ENCODE peak calls at places on chromosomes 11 and 22, in eight cellular contexts. One of them, this sample, is unnamed.

GRCh38 chr11:61172353-61172752 is 11.1 kb upstream of the VPS37C start:
- DNase-seq in cardiac muscle cell: no peak
- DNase-seq in testis: no peak
- DNase-seq in IMR-90: no peak
- DNase-seq in right lobe of liver: no peak
- DNase-seq in fibroblast of lung: no peak
- DNase-seq in A549: no peak
- DNase-seq in brain microvascular endothelial cell: no peak
- DNase-seq in this sample: no peak

GRCh38 chr11:134642206-134642605 is 230.2 kb upstream of the B3GAT1 start:
- DNase-seq in testis: no peak
- DNase-seq in IMR-90: no peak
- DNase-seq in cardiac muscle cell: no peak
- DNase-seq in brain microvascular endothelial cell: no peak
- DNase-seq in right lobe of liver: no peak
- DNase-seq in A549: no peak
- DNase-seq in fibroblast of lung: no peak
- DNase-seq in this sample: no peak

GRCh38 chr22:37896181-37896592 is 9.9 kb upstream of the MICALL1 start:
- DNase-seq in cardiac muscle cell: peak; percentile 51
- DNase-seq in fibroblast of lung: no peak
- DNase-seq in right lobe of liver: no peak
- DNase-seq in brain microvascular endothelial cell: no peak
- DNase-seq in A549: no peak
- DNase-seq in testis: no peak
- DNase-seq in IMR-90: peak; percentile 33
- DNase-seq in this sample: peak; percentile 84

GRCh38 chr11:88329563-88330250 is 7.8 kb downstream of the CTSC start:
- DNase-seq in fibroblast of lung: no peak
- DNase-seq in testis: no peak
- DNase-seq in A549: no peak
- DNase-seq in brain microvascular endothelial cell: no peak
- DNase-seq in cardiac muscle cell: no peak
- DNase-seq in IMR-90: no peak
- DNase-seq in right lobe of liver: no peak
- DNase-seq in this sample: no peak

GRCh38 chr22:35684270-35684700 is 33.4 kb upstream of the APOL5 start:
- DNase-seq in A549: peak; percentile 25
- DNase-seq in right lobe of liver: no peak
- DNase-seq in IMR-90: peak; percentile 38
- DNase-seq in cardiac muscle cell: peak; percentile 79
- DNase-seq in brain microvascular endothelial cell: peak; percentile 60
- DNase-seq in fibroblast of lung: peak; percentile 81
- DNase-seq in testis: peak; percentile 21
- DNase-seq in this sample: no peak

GRCh38 chr11:10413268-10413667 is 41.8 kb upstream of the AMPD3 start:
- DNase-seq in right lobe of liver: no peak
- DNase-seq in testis: peak; percentile 58
- DNase-seq in fibroblast of lung: peak; percentile 26
- DNase-seq in brain microvascular endothelial cell: peak; percentile 36
- DNase-seq in cardiac muscle cell: peak; percentile 26
- DNase-seq in IMR-90: peak; percentile 22
- DNase-seq in A549: peak; percentile 62
- DNase-seq in this sample: no peak

GRCh38 chr11:111336582-111337256 is 38.4 kb downstream of the POU2AF3 start:
- DNase-seq in right lobe of liver: peak; percentile 63
- DNase-seq in A549: no peak
- DNase-seq in IMR-90: peak; percentile 61
- DNase-seq in fibroblast of lung: peak; percentile 84
- DNase-seq in cardiac muscle cell: peak; percentile 95
- DNase-seq in brain microvascular endothelial cell: no peak
- DNase-seq in testis: no peak
- DNase-seq in this sample: no peak

GRCh38 chr11:29293825-29294224 is 723.0 kb downstream of the KCNA4 start:
- DNase-seq in IMR-90: peak; percentile 94
- DNase-seq in right lobe of liver: no peak
- DNase-seq in brain microvascular endothelial cell: peak; percentile 81
- DNase-seq in cardiac muscle cell: peak; percentile 61
- DNase-seq in A549: peak; percentile 70
- DNase-seq in fibroblast of lung: peak; percentile 72
- DNase-seq in testis: no peak
- DNase-seq in this sample: peak; percentile 29

GRCh38 chr11:106152013-106152412 is 74.6 kb downstream of the AASDHPPT start:
- DNase-seq in IMR-90: peak; percentile 17
- DNase-seq in right lobe of liver: no peak
- DNase-seq in cardiac muscle cell: peak; percentile 57
- DNase-seq in brain microvascular endothelial cell: peak; percentile 6
- DNase-seq in testis: no peak
- DNase-seq in fibroblast of lung: peak; percentile 7
- DNase-seq in A549: no peak
- DNase-seq in this sample: peak; percentile 34

GRCh38 chr22:29039148-29039547 is 22.5 kb downstream of the C22orf31 start:
- DNase-seq in testis: no peak
- DNase-seq in A549: no peak
- DNase-seq in cardiac muscle cell: no peak
- DNase-seq in fibroblast of lung: no peak
- DNase-seq in right lobe of liver: no peak
- DNase-seq in IMR-90: no peak
- DNase-seq in brain microvascular endothelial cell: no peak
- DNase-seq in this sample: no peak

GRCh38 chr11:118200901-118201680 is 23.7 kb downstream of the JAML start:
- DNase-seq in testis: no peak
- DNase-seq in A549: no peak
- DNase-seq in cardiac muscle cell: no peak
- DNase-seq in brain microvascular endothelial cell: no peak
- DNase-seq in IMR-90: no peak
- DNase-seq in fibroblast of lung: no peak
- DNase-seq in right lobe of liver: no peak
- DNase-seq in this sample: no peak

GRCh38 chr11:12556788-12557384 is 117.3 kb upstream of the TEAD1 start:
- DNase-seq in cardiac muscle cell: peak; percentile 98
- DNase-seq in brain microvascular endothelial cell: peak; percentile 81
- DNase-seq in A549: peak; percentile 80
- DNase-seq in testis: peak; percentile 76
- DNase-seq in right lobe of liver: peak; percentile 53
- DNase-seq in fibroblast of lung: peak; percentile 97
- DNase-seq in IMR-90: peak; percentile 96
- DNase-seq in this sample: peak; percentile 82

GRCh38 chr11:64643258-64643881 is 52.4 kb downstream of the SLC22A12 start:
- DNase-seq in A549: no peak
- DNase-seq in brain microvascular endothelial cell: no peak
- DNase-seq in right lobe of liver: no peak
- DNase-seq in testis: peak; percentile 61
- DNase-seq in cardiac muscle cell: peak; percentile 28
- DNase-seq in fibroblast of lung: no peak
- DNase-seq in IMR-90: no peak
- DNase-seq in this sample: no peak

GRCh38 chr11:134515081-134515960 is 103.3 kb upstream of the B3GAT1 start:
- DNase-seq in testis: no peak
- DNase-seq in A549: no peak
- DNase-seq in brain microvascular endothelial cell: no peak
- DNase-seq in IMR-90: no peak
- DNase-seq in fibroblast of lung: no peak
- DNase-seq in right lobe of liver: peak; percentile 26
- DNase-seq in cardiac muscle cell: no peak
- DNase-seq in this sample: no peak

GRCh38 chr11:79440451-79441158 is at the start of gene TENM4:
- DNase-seq in testis: peak; percentile 80
- DNase-seq in IMR-90: peak; percentile 92
- DNase-seq in right lobe of liver: no peak
- DNase-seq in A549: peak; percentile 28
- DNase-seq in brain microvascular endothelial cell: no peak
- DNase-seq in cardiac muscle cell: peak; percentile 73
- DNase-seq in fibroblast of lung: peak; percentile 96
- DNase-seq in this sample: peak; percentile 55
- H3K27ac ChIP-seq in testis: peak within 1 kb of the TSS; percentile 2
- H3K27ac ChIP-seq in IMR-90: peak within 1 kb of the TSS; percentile 77
- H3K27ac ChIP-seq in right lobe of liver: no peak within 1 kb of the TSS
- H3K27ac ChIP-seq in A549: no peak within 1 kb of the TSS
- H3K27ac ChIP-seq in brain microvascular endothelial cell: no peak within 1 kb of the TSS
- H3K27ac ChIP-seq in cardiac muscle cell: peak within 1 kb of the TSS; percentile 38
- H3K27ac ChIP-seq in fibroblast of lung: peak within 1 kb of the TSS; percentile 91
- H3K27ac ChIP-seq in this sample: peak within 1 kb of the TSS; percentile 99

GRCh38 chr22:40768187-40768586 is 51.0 kb downstream of the SLC25A17 start:
- DNase-seq in testis: no peak
- DNase-seq in right lobe of liver: no peak
- DNase-seq in brain microvascular endothelial cell: no peak
- DNase-seq in cardiac muscle cell: no peak
- DNase-seq in fibroblast of lung: no peak
- DNase-seq in A549: no peak
- DNase-seq in IMR-90: no peak
- DNase-seq in this sample: no peak

GRCh38 chr22:40764743-40765441 is 54.3 kb downstream of the SLC25A17 start:
- DNase-seq in testis: no peak
- DNase-seq in IMR-90: no peak
- DNase-seq in fibroblast of lung: no peak
- DNase-seq in brain microvascular endothelial cell: no peak
- DNase-seq in cardiac muscle cell: no peak
- DNase-seq in right lobe of liver: no peak
- DNase-seq in A549: no peak
- DNase-seq in this sample: no peak

GRCh38 chr22:40766956-40767355 is 52.2 kb downstream of the SLC25A17 start:
- DNase-seq in brain microvascular endothelial cell: no peak
- DNase-seq in A549: no peak
- DNase-seq in testis: no peak
- DNase-seq in right lobe of liver: no peak
- DNase-seq in cardiac muscle cell: no peak
- DNase-seq in IMR-90: no peak
- DNase-seq in fibroblast of lung: no peak
- DNase-seq in this sample: no peak

DNA sequence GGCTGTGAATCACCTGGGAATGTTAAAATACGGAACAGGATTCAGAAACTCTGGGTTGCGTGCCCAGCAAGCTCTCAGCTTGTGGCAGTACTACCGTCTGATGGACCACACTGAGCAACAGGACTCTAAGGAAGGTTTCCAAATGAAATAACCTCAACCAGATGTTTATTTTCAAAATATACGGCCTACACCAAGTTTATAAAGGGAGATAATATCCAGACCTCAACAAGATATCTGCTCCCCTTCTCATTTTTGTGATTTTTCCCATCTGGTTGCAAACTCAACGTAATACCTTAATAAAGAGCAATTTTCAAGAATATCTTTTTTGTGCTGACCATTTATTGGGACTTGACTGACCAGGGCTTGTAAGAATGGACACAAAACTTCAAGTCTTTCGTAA is 49.4 kb downstream of the SLC25A17 start:
- DNase-seq in cardiac muscle cell: no peak
- DNase-seq in testis: no peak
- DNase-seq in IMR-90: no peak
- DNase-seq in right lobe of liver: no peak
- DNase-seq in brain microvascular endothelial cell: no peak
- DNase-seq in fibroblast of lung: no peak
- DNase-seq in A549: no peak
- DNase-seq in this sample: no peak
- TF ChIP-seq CTCF in cardiac muscle cell: no peak
- TF ChIP-seq CTCF in testis: no peak
- TF ChIP-seq CTCF in IMR-90: no peak
- TF ChIP-seq CTCF in right lobe of liver: no peak
- TF ChIP-seq CTCF in brain microvascular endothelial cell: no peak
- TF ChIP-seq CTCF in fibroblast of lung: no peak
- TF ChIP-seq CTCF in A549: no peak
- TF ChIP-seq CTCF in this sample: no peak

GRCh38 chr11:9315078-9315688 is 790 bp upstream of the TMEM41B start:
- DNase-seq in fibroblast of lung: no peak
- DNase-seq in A549: no peak
- DNase-seq in brain microvascular endothelial cell: no peak
- DNase-seq in IMR-90: peak; percentile 4
- DNase-seq in right lobe of liver: peak; percentile 46
- DNase-seq in cardiac muscle cell: no peak
- DNase-seq in testis: peak; percentile 24
- DNase-seq in this sample: no peak

GRCh38 chr11:9316334-9316733 is 1.9 kb upstream of the TMEM41B start:
- DNase-seq in testis: no peak
- DNase-seq in brain microvascular endothelial cell: no peak
- DNase-seq in A549: no peak
- DNase-seq in IMR-90: no peak
- DNase-seq in cardiac muscle cell: no peak
- DNase-seq in right lobe of liver: no peak
- DNase-seq in fibroblast of lung: no peak
- DNase-seq in this sample: no peak

GRCh38 chr11:9314291-9315077 is at the start of gene TMEM41B:
- DNase-seq in fibroblast of lung: peak; percentile 95
- DNase-seq in testis: peak; percentile 98
- DNase-seq in brain microvascular endothelial cell: peak; percentile 97
- DNase-seq in right lobe of liver: peak; percentile 99
- DNase-seq in IMR-90: peak; percentile 98
- DNase-seq in cardiac muscle cell: peak; percentile 99
- DNase-seq in A549: peak; percentile 99
- DNase-seq in this sample: peak; percentile 99

DNA sequence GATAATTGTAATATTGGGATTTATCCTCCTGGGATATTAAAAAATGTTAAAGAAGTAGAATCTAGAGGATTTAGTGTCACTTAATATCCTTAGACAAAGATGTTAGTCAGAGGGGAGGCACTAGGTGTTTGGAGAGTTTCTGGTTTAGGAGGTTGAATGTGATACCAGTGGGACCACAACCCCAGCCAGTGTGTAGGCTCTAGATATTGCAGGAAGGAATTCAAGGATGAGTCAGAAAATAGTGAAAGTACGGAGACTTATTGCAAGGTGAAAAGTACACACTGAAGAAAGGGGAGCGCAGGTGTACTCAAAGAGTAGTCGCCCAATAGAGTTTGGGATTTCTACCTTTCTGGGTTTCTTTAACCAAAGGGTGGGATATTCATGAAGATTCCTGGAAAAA is 5.7 kb upstream of the TMEM41B start:
- DNase-seq in fibroblast of lung: no peak
- DNase-seq in A549: no peak
- DNase-seq in IMR-90: no peak
- DNase-seq in right lobe of liver: no peak
- DNase-seq in brain microvascular endothelial cell: no peak
- DNase-seq in cardiac muscle cell: no peak
- DNase-seq in testis: no peak
- DNase-seq in this sample: no peak
- H3K27ac ChIP-seq in fibroblast of lung: no peak overlapping the region
- H3K27ac ChIP-seq in A549: peak overlapping the region; percentile 66
- H3K27ac ChIP-seq in IMR-90: no peak overlapping the region
- H3K27ac ChIP-seq in right lobe of liver: no peak overlapping the region
- H3K27ac ChIP-seq in brain microvascular endothelial cell: no peak overlapping the region
- H3K27ac ChIP-seq in cardiac muscle cell: peak overlapping the region; percentile 76
- H3K27ac ChIP-seq in testis: no peak overlapping the region
- H3K27ac ChIP-seq in this sample: no peak overlapping the region

DNA sequence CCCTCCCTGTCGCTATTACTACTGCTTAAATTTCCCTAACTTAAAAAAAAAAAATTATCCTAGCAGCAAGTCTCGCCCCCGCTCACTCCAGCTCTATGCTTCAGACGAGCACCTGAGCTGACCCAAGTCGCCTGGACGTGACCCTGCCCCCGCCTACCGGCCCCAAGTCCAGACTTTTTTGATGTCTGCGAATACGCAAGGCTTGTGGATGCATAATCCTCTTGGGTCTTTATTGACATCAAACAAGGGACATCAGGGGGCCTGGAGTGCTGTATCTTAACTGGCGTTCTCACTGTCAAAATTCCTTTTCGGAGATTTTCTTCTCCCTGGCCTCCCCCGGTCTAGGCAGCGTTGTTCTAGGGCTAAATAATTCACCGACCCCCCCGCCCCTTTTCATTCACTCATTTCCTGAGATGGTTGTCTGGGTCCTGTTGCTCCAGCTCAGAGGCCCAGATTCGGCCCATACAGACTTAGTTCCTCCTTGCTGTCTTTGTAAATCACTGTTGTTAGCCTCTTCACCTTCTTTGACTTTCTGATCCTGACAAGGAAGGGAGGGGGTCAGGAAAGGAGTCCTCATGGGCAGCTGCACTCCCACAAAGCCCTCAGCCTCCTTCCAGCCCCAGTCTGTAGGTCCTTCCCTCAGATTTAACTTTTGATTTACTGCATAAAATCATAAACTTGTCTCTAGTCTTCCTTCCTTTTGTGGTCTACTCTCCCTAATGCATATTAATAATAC is 596 bp upstream of the LRP4 start:
- DNase-seq in right lobe of liver: no peak
- DNase-seq in A549: no peak
- DNase-seq in IMR-90: no peak
- DNase-seq in testis: no peak
- DNase-seq in fibroblast of lung: no peak
- DNase-seq in brain microvascular endothelial cell: no peak
- DNase-seq in cardiac muscle cell: no peak
- DNase-seq in this sample: no peak
- TF ChIP-seq CTCF in right lobe of liver: no peak
- TF ChIP-seq CTCF in A549: no peak
- TF ChIP-seq CTCF in IMR-90: no peak
- TF ChIP-seq CTCF in testis: no peak
- TF ChIP-seq CTCF in fibroblast of lung: no peak
- TF ChIP-seq CTCF in brain microvascular endothelial cell: no peak
- TF ChIP-seq CTCF in cardiac muscle cell: no peak
- TF ChIP-seq CTCF in this sample: no peak